ENCODE peak calls at places on chromosomes 2 and 18, in seven cellular contexts. K is thyroid gland, J is HCT116, T is amygdala, P is H54, L is nephron progenitor cell, Z is bronchial epithelial cell. C is an unnamed sample.
A peak's percentile ranks its signal among the peaks of the same experiment; 100 is the strongest.

GRCh38 chr2:70385966-70386595 is 84.2 kb upstream of the FAM136A start:
- DNase-seq in P (no peak), K (no peak), J (no peak), L (no peak), Z (peak; percentile 52), T (no peak), C (no peak)

GRCh38 chr2:55807900-55808299 is 114.3 kb upstream of the PNPT1 start:
- DNase-seq in P (no peak), L (no peak), K (no peak), Z (no peak), T (no peak), J (no peak), C (no peak)

GRCh38 chr2:84459944-84460429 is 907 bp upstream of the SUCLG1 start:
- DNase-seq in J (no peak), P (peak; percentile 20), K (no peak), Z (peak; percentile 51), T (no peak), L (no peak), C (no peak)

GRCh38 chr2:121771976-121772742 is 16.7 kb downstream of the TSN start:
- DNase-seq in L (peak; percentile 8), Z (no peak), T (no peak), P (no peak), J (no peak), K (no peak), C (no peak)

GRCh38 chr18:59420244-59420643 is 61.2 kb upstream of the LMAN1 start:
- DNase-seq in T (no peak), P (no peak), L (no peak), J (no peak), K (no peak), Z (no peak), C (no peak)

GRCh38 chr2:101627284-101628049 is 70.0 kb upstream of the MAP4K4 start:
- DNase-seq in P (no peak), Z (no peak), T (no peak), L (no peak), K (no peak), J (no peak), C (no peak)

GRCh38 chr18:5444269-5444668 is 99.5 kb downstream of the EPB41L3 start:
- DNase-seq in P (no peak), K (no peak), J (no peak), T (no peak), L (no peak), Z (no peak), C (no peak)

GRCh38 chr2:51003345-51004192 is 28.4 kb downstream of the NRXN1 start:
- DNase-seq in K (no peak), L (no peak), T (no peak), J (no peak), P (no peak), Z (peak; percentile 81), C (no peak)

GRCh38 chr18:56889621-56890020 is 238.5 kb downstream of the WDR7 start:
- DNase-seq in Z (no peak), J (no peak), L (no peak), T (no peak), K (no peak), P (no peak), C (no peak)

GRCh38 chr2:9699139-9699823 is 68.5 kb upstream of the YWHAQ start:
- DNase-seq in K (no peak), J (no peak), L (no peak), Z (peak; percentile 74), P (peak; percentile 62), T (no peak), C (no peak)

GRCh38 chr2:216696751-216697560 is 1.6 kb upstream of the IGFBP5 start:
- DNase-seq in J (peak; percentile 48), K (peak; percentile 35), Z (peak; percentile 49), P (no peak), L (no peak), T (no peak), C (no peak)

GRCh38 chr2:40033781-40034180 is 254.7 kb upstream of the THUMPD2 start:
- DNase-seq in L (no peak), K (no peak), J (no peak), Z (no peak), T (no peak), P (no peak), C (no peak)

GRCh38 chr18:29169599-29169998 is 992.7 kb upstream of the CDH2 start:
- DNase-seq in T (no peak), P (no peak), Z (no peak), J (no peak), L (no peak), K (no peak), C (no peak)

GRCh38 chr18:36158261-36158867 is 28.7 kb downstream of the ELP2 start:
- DNase-seq in Z (no peak), J (no peak), K (no peak), T (no peak), P (peak; percentile 15), L (no peak), C (no peak)

GRCh38 chr2:22826658-22827165 is 558.3 kb upstream of the KLHL29 start:
- DNase-seq in Z (no peak), P (no peak), T (no peak), J (no peak), K (no peak), L (no peak), C (no peak)

GRCh38 chr2:888211-888801 is 62.3 kb upstream of the SNTG2 start:
- DNase-seq in K (no peak), Z (no peak), P (no peak), J (no peak), T (no peak), L (no peak), C (no peak)

GRCh38 chr2:215711484-215712034 is 275.7 kb upstream of the FN1 start:
- DNase-seq in T (no peak), K (no peak), L (no peak), P (peak; percentile 36), J (no peak), Z (peak; percentile 91), C (no peak)

GRCh38 chr18:49276680-49277079 is 183.8 kb downstream of the DYM start:
- DNase-seq in P (no peak), Z (peak; percentile 29), J (no peak), T (no peak), K (no peak), L (no peak), C (no peak)

GRCh38 chr2:237743561-237744269 is 54.9 kb upstream of the RBM44 start:
- DNase-seq in L (no peak), K (no peak), J (no peak), P (peak; percentile 33), T (no peak), Z (peak; percentile 69), C (no peak)

C was measured in frontal cortex.